ENCODE peak calls at places on chromosomes 1 and 21, in four cellular contexts. K is PC-3, P is neural progenitor cell, T is DND-41. G is an unnamed sample.

GRCh38 chr1:24762133-24762676 is 17.0 kb downstream of the CLIC4 start:
- DNase-seq in T (no peak), P (no peak), K (no peak), G (no peak)

GRCh38 chr1:245822997-245823396 is 668.2 kb downstream of the KIF26B start:
- DNase-seq in T (no peak), P (no peak), K (peak; percentile 89), G (no peak)

GRCh38 chr1:8814870-8815269 is 2.6 kb downstream of the RERE start:
- DNase-seq in T (no peak), P (peak; percentile 72), K (no peak), G (peak; percentile 27)

GRCh38 chr1:7717769-7718368 is 53.2 kb upstream of the VAMP3 start:
- DNase-seq in K (peak; percentile 39), P (peak; percentile 17), T (no peak), G (no peak)

GRCh38 chr1:222817529-222817928 is 2.7 kb downstream of the DISP1 start:
- DNase-seq in P (no peak), T (no peak), K (peak; percentile 100), G (no peak)

GRCh38 chr21:37257526-37257966 is 9.6 kb downstream of the VPS26C start:
- DNase-seq in P (no peak), T (peak; percentile 45), K (peak; percentile 47), G (no peak)

GRCh38 chr1:58047265-58047858 is 499.2 kb downstream of the OMA1 start:
- DNase-seq in P (peak; percentile 47), K (peak; percentile 14), T (peak; percentile 45), G (peak; percentile 33)

GRCh38 chr1:119799599-119800177 is 11.6 kb downstream of the REG4 start:
- DNase-seq in K (no peak), P (no peak), T (no peak), G (no peak)

GRCh38 chr1:9316080-9316444 is 23.4 kb downstream of the SPSB1 start:
- DNase-seq in P (no peak), K (no peak), T (no peak), G (no peak)

GRCh38 chr1:201554167-201554600 is 15.3 kb downstream of the NAV1 start:
- DNase-seq in T (no peak), K (no peak), P (no peak), G (no peak)

GRCh38 chr1:218499021-218499691 is 154.0 kb downstream of the TGFB2 start:
- DNase-seq in T (no peak), K (peak; percentile 83), P (no peak), G (no peak)

GRCh38 chr21:29102791-29103257 is 27.6 kb upstream of the MAP3K7CL start:
- DNase-seq in P (no peak), K (no peak), T (no peak), G (no peak)

GRCh38 chr1:231192620-231193163 is 30.8 kb downstream of the TRIM67 start:
- DNase-seq in K (peak; percentile 30), T (no peak), P (no peak), G (no peak)

GRCh38 chr1:244700808-244701207 is 47.9 kb downstream of the DESI2 start:
- DNase-seq in T (no peak), P (no peak), K (no peak), G (no peak)

GRCh38 chr1:186187601-186188000 is 187.5 kb downstream of the TPR start:
- DNase-seq in K (peak; percentile 83), T (no peak), P (no peak), G (no peak)

GRCh38 chr21:38988211-38989096 is 182.7 kb downstream of the ETS2 start:
- DNase-seq in K (no peak), P (peak; percentile 48), T (peak; percentile 57), G (no peak)

GRCh38 chr21:38699048-38699447 is 106.7 kb upstream of the ETS2 start:
- DNase-seq in K (no peak), P (peak; percentile 15), T (peak; percentile 14), G (no peak)

GRCh38 chr1:206000641-206001339 is 2.4 kb downstream of the RAB7B start:
- DNase-seq in K (no peak), P (no peak), T (no peak), G (no peak)

GRCh38 chr1:151196292-151196800 is 2.0 kb upstream of the PIP5K1A start:
- DNase-seq in P (peak; percentile 71), K (peak; percentile 97), T (peak; percentile 69), G (peak; percentile 82)

GRCh38 chr1:220918285-220918951 is 39.2 kb downstream of the HLX start:
- DNase-seq in P (no peak), T (no peak), K (peak; percentile 58), G (no peak)

GRCh38 chr1:59214764-59215208 is 82.1 kb upstream of the FGGY start:
- DNase-seq in K (peak; percentile 36), T (no peak), P (no peak), G (no peak)

GRCh38 chr1:244836135-244836521 is 670 bp downstream of the COX20 start:
- DNase-seq in T (peak; percentile 35), K (peak; percentile 50), P (peak; percentile 27), G (peak; percentile 45)

GRCh38 chr1:70874826-70875225 is 172.8 kb downstream of the PTGER3 start:
- DNase-seq in K (no peak), T (no peak), P (no peak), G (no peak)

GRCh38 chr1:2783069-2783434 is 18.4 kb downstream of the TTC34 start:
- DNase-seq in T (no peak), K (no peak), P (no peak), G (no peak)

GRCh38 chr1:161843156-161843555 is 77.0 kb downstream of the ATF6 start:
- DNase-seq in P (no peak), K (no peak), T (no peak), G (no peak)

GRCh38 chr1:231026576-231026975 is 13.5 kb downstream of the FAM89A start:
- DNase-seq in T (no peak), K (no peak), P (no peak), G (no peak)

GRCh38 chr1:209609403-209610377 is 26.2 kb downstream of the CAMK1G start:
- DNase-seq in P (no peak), T (no peak), K (peak; percentile 96), G (no peak)

GRCh38 chr1:150995896-150996295 is 10.8 kb downstream of the MINDY1 start:
- DNase-seq in P (peak; percentile 60), T (peak; percentile 45), K (peak; percentile 58), G (no peak)

GRCh38 chr1:12810691-12811408 is 19.7 kb downstream of the PRAMEF1 start:
- DNase-seq in P (no peak), T (no peak), K (peak; percentile 6), G (no peak)

GRCh38 chr1:23422313-23422877 is 2.2 kb downstream of the TCEA3 start:
- DNase-seq in T (peak; percentile 19), P (no peak), K (peak; percentile 68), G (no peak)

GRCh38 chr1:39933956-39934941 is 20.7 kb upstream of the MFSD2A start:
- DNase-seq in K (peak; percentile 32), P (no peak), T (no peak), G (no peak)

GRCh38 chr1:229380514-229381160 is 37.8 kb upstream of the CCSAP start:
- DNase-seq in K (no peak), T (no peak), P (no peak), G (peak; percentile 5)
- H3K9me3 ChIP-seq in K (no peaks in the 10 kb centered on the region), T (no peaks in the 10 kb centered on the region), P (no peaks in the 10 kb centered on the region), G (no peaks in the 10 kb centered on the region)

GRCh38 chr1:66571789-66572188 is 37.8 kb downstream of the SGIP1 start:
- DNase-seq in P (no peak), T (no peak), K (peak; percentile 74), G (no peak)

GRCh38 chr1:66575739-66576138 is 41.8 kb downstream of the SGIP1 start:
- DNase-seq in T (no peak), P (no peak), K (no peak), G (no peak)

GRCh38 chr1:66564250-66564649 is 30.3 kb downstream of the SGIP1 start:
- DNase-seq in P (no peak), K (peak; percentile 96), T (no peak), G (no peak)

DNA sequence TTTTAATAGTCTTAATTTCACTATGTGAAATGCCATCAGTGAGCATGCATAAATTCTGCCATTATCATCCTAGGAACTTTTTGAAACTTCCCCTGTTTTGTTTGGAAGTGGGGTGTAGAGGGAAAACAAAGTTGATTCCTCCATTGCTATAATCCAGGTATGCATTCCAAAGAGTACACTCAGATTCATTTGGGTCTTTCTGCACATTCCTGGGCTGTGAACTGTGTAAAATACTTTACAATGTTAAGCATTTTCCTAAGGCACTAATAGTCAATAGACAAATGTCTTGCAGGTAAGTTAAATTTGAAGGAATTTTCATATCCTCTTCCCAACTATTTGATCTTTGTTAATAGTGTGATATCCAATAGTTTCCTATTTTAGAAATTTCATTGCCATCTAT is 36.2 kb downstream of the SGIP1 start:
- DNase-seq in T (no peak), P (no peak), K (peak; percentile 48), G (no peak)
- H3K4me2 ChIP-seq in T (no peak overlapping the region), P (no peak overlapping the region), K (no peak overlapping the region), G (no peak overlapping the region)

GRCh38 chr21:35203093-35204021 is 154.3 kb upstream of the RUNX1 start:
- DNase-seq in K (peak; percentile 43), P (no peak), T (no peak), G (no peak)

GRCh38 chr21:35201288-35201687 is 152.2 kb upstream of the RUNX1 start:
- DNase-seq in K (no peak), T (no peak), P (no peak), G (no peak)

GRCh38 chr21:35204125-35204524 is 155.0 kb upstream of the RUNX1 start:
- DNase-seq in P (no peak), K (no peak), T (no peak), G (no peak)

GRCh38 chr21:35201799-35202198 is 152.7 kb upstream of the RUNX1 start:
- DNase-seq in P (no peak), T (no peak), K (no peak), G (no peak)

GRCh38 chr21:35202431-35202830 is 153.3 kb upstream of the RUNX1 start:
- DNase-seq in P (no peak), K (peak; percentile 83), T (no peak), G (no peak)
- H2AFZ ChIP-seq in P (no peak overlapping the region), K (no peak overlapping the region), T (no peak overlapping the region), G (no peak overlapping the region)

GRCh38 chr21:22585558-22585957 is 1587.3 kb downstream of the NCAM2 start:
- DNase-seq in T (no peak), K (no peak), P (no peak), G (peak; percentile 76)

DNA sequence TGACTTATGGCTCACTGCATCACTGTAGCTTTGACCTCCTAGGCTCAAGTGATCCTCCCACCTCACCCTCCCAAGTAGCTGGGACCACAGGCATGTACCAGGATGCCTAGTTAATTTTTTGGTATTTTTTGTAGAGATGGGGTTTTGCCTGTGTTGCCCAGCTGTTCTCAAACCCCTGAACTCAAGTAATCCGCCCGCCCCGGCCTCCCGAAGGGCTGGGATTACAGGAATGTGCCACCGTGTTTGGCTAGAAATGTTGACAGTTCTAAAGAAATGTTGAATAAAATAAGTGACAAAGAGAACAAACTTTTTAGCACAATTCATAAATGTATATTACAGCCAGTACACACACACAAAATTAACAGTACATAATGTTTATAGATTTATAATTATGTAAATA is 1586.1 kb downstream of the NCAM2 start:
- DNase-seq in K (no peak), T (no peak), P (no peak), G (no peak)
- H3K9me3 ChIP-seq in K (peaks cover under 1% of the 10 kb centered on the region), T (peaks cover 3% of the 10 kb centered on the region), P (no peaks in the 10 kb centered on the region), G (peaks cover 33% of the 10 kb centered on the region)

GRCh38 chr1:30058966-30059365 is 664.4 kb downstream of the MATN1 start:
- DNase-seq in T (no peak), P (no peak), K (peak; percentile 86), G (no peak)
- H3K4me2 ChIP-seq in T (no peak overlapping the region), P (no peak overlapping the region), K (no peak overlapping the region), G (no peak overlapping the region)

GRCh38 chr21:46091631-46092025 is 6.3 kb upstream of the COL6A2 start:
- DNase-seq in T (no peak), P (no peak), K (no peak), G (no peak)
- H2AFZ ChIP-seq in T (no peak overlapping the region), P (no peak overlapping the region), K (no peak overlapping the region), G (no peak overlapping the region)